ENCODE peak calls at places on chromosomes 12 and 14, in five cellular contexts. R, L, E, H and N are unnamed samples. For H3K4me1, the result is how much of the 10 kb centered on the place peaks cover.

GRCh38 chr12:65882504-65882903 is 58.2 kb downstream of the HMGA2 start:
- DNase-seq in R (no peak), L (no peak), E (no peak), H (no peak), N (no peak)

GRCh38 chr12:78293039-78293686 is 462.5 kb downstream of the NAV3 start:
- DNase-seq in R (no peak), L (no peak), E (no peak), H (no peak), N (no peak)

GRCh38 chr12:102950107-102950949 is 7.1 kb upstream of the ASCL1 start:
- DNase-seq in R (no peak), L (no peak), E (no peak), H (no peak), N (no peak)

GRCh38 chr12:93090768-93091172 is 161.7 kb upstream of the EEA1 start:
- DNase-seq in R (no peak), L (no peak), E (no peak), H (no peak), N (no peak)

GRCh38 chr14:37369446-37369845 is 171.7 kb downstream of the MIPOL1 start:
- DNase-seq in R (no peak), L (no peak), E (no peak), H (no peak), N (no peak)

GRCh38 chr12:120167529-120168095 is 26.9 kb downstream of the GCN1 start:
- DNase-seq in R (no peak), L (no peak), E (no peak), H (no peak), N (no peak)

GRCh38 chr12:2891240-2892053 is 756 bp downstream of the TULP3 start:
- DNase-seq in R (no peak), L (no peak), E (peak), H (no peak), N (peak)

GRCh38 chr12:119082496-119082895 is 96.2 kb upstream of the HSPB8 start:
- DNase-seq in R (no peak), L (peak), E (no peak), H (no peak), N (no peak)

GRCh38 chr14:91947196-91948184 is at the start of gene FBLN5:
- DNase-seq in R (no peak), L (peak), E (peak), H (peak), N (no peak)

GRCh38 chr14:75254381-75254821 is 24.2 kb upstream of the FOS start:
- DNase-seq in R (no peak), L (no peak), E (peak), H (no peak), N (no peak)

GRCh38 chr14:51926449-51926848 is 62.9 kb upstream of the RTRAF start:
- DNase-seq in R (no peak), L (no peak), E (no peak), H (no peak), N (no peak)

GRCh38 chr14:92507174-92507768 is 6.3 kb upstream of the RIN3 start:
- DNase-seq in R (no peak), L (peak), E (no peak), H (no peak), N (no peak)

GRCh38 chr14:64417771-64418125 is 29.6 kb downstream of the MTHFD1 start:
- DNase-seq in R (no peak), L (no peak), E (no peak), H (no peak), N (no peak)

GRCh38 chr12:9951026-9951652 is 19.0 kb upstream of the CLEC2A start:
- DNase-seq in R (no peak), L (no peak), E (no peak), H (no peak), N (no peak)

GRCh38 chr12:122227341-122227740 is 1.5 kb upstream of the DIABLO start:
- DNase-seq in R (peak), L (no peak), E (no peak), H (no peak), N (no peak)

GRCh38 chr12:73159952-73160351 is 887.8 kb downstream of the TRHDE start:
- DNase-seq in R (no peak), L (no peak), E (no peak), H (no peak), N (no peak)

GRCh38 chr12:57549203-57549908 is 488 bp upstream of the KIF5A start:
- DNase-seq in R (no peak), L (no peak), E (no peak), H (no peak), N (no peak)

GRCh38 chr12:124512667-124513296 is 54.6 kb downstream of the NCOR2 start:
- DNase-seq in R (no peak), L (peak), E (peak), H (peak), N (peak)

GRCh38 chr14:33647385-33647786 is 303.5 kb downstream of the EGLN3 start:
- DNase-seq in R (no peak), L (no peak), E (no peak), H (no peak), N (no peak)

GRCh38 chr12:57693659-57694458 is at the start of gene OS9:
- DNase-seq in R (peak), L (peak), E (peak), H (peak), N (peak)

GRCh38 chr14:47332099-47332498 is 343.3 kb downstream of the MDGA2 start:
- DNase-seq in R (no peak), L (no peak), E (no peak), H (no peak), N (no peak)

GRCh38 chr12:120292661-120293531 is at the start of gene RNU4-1:
- DNase-seq in R (peak), L (peak), E (peak), H (peak), N (peak)

GRCh38 chr12:131835616-131836171 is 7.5 kb downstream of the MMP17 start:
- DNase-seq in R (no peak), L (no peak), E (no peak), H (no peak), N (no peak)

DNA sequence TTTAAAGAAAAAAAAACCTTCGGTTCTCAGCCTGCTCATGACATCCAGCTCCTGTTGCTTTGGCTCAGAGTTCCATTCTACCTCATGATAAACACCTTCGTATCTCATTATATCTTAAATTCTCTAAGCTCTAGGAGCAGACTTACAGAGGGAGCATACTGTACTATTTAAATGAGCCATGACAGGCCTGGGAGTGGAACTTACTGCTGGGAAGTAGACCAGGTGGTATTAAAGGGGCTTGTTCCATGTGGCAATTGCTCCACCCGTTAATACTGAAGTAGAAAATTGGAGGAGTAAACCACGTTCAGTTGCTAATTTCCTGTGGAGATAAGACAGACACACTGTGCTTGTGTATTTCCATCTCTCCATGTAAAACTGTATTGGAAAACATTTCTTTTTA is 288.3 kb downstream of the FBXL14 start:
- DNase-seq in R (no peak), L (no peak), E (no peak), H (no peak), N (no peak)
- H3K27ac ChIP-seq in R (no peak), L (peak), E (peak), H (peak), N (no peak)

GRCh38 chr14:68939424-68939892 is 39.6 kb downstream of the ACTN1 start:
- DNase-seq in R (no peak), L (no peak), E (no peak), H (no peak), N (no peak)
- H3K4me1 ChIP-seq in R (under half), L (under half), E (half or more), H (under half), N (half or more)

GRCh38 chr12:87660987-87661769 is 368.0 kb downstream of the C12orf50 start:
- DNase-seq in R (no peak), L (no peak), E (no peak), H (no peak), N (no peak)

GRCh38 chr12:87661770-87662402 is 367.3 kb downstream of the C12orf50 start:
- DNase-seq in R (no peak), L (no peak), E (no peak), H (no peak), N (no peak)

GRCh38 chr12:87652026-87652425 is 377.2 kb downstream of the C12orf50 start:
- DNase-seq in R (no peak), L (no peak), E (no peak), H (no peak), N (no peak)

GRCh38 chr12:87656311-87656710 is 372.9 kb downstream of the C12orf50 start:
- DNase-seq in R (no peak), L (no peak), E (no peak), H (no peak), N (no peak)
- H3K27ac ChIP-seq in R (no peak), L (no peak), E (no peak), H (no peak), N (no peak)

GRCh38 chr12:89138048-89138852 is 214.1 kb downstream of the DUSP6 start:
- DNase-seq in R (no peak), L (no peak), E (no peak), H (no peak), N (no peak)
- H3K4me1 ChIP-seq in R (under half), L (under half), E (under half), H (under half), N (under half)

GRCh38 chr14:32471183-32471582 is 142.1 kb downstream of the AKAP6 start:
- DNase-seq in R (no peak), L (no peak), E (no peak), H (no peak), N (no peak)

GRCh38 chr14:32470161-32470705 is 141.1 kb downstream of the AKAP6 start:
- DNase-seq in R (no peak), L (no peak), E (no peak), H (no peak), N (no peak)

GRCh38 chr14:32472512-32473472 is 143.7 kb downstream of the AKAP6 start:
- DNase-seq in R (no peak), L (no peak), E (no peak), H (no peak), N (no peak)

GRCh38 chr14:32473476-32473875 is 144.4 kb downstream of the AKAP6 start:
- DNase-seq in R (no peak), L (peak), E (peak), H (no peak), N (no peak)

GRCh38 chr14:32472081-32472480 is 143.0 kb downstream of the AKAP6 start:
- DNase-seq in R (no peak), L (no peak), E (no peak), H (no peak), N (no peak)
- H3K27ac ChIP-seq in R (no peak), L (no peak), E (no peak), H (peak), N (peak)

DNA sequence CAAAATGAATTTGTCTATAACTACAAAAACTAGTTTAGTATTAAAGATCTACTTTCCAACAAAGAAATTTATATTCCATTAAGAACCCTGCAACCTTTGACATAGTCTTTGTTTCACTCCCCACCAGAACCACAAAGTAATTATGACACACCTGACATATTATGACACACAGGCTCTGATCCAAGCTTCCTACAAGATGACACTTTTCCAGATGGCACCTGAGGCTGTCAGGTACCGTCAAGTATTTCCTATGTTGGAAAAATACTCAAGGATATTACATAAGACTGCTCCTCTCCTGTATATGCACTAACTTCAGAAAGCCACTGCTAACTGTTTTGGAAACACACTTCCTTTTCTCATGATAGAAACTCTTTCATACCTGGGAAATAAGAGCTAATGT is 38.9 kb downstream of the STXBP6 start:
- DNase-seq in R (no peak), L (no peak), E (no peak), H (no peak), N (no peak)
- H3K4me1 ChIP-seq in R (under half), L (under half), E (under half), H (under half), N (under half)

GRCh38 chr12:106271575-106272505 is 24.0 kb upstream of the CKAP4 start:
- DNase-seq in R (no peak), L (no peak), E (no peak), H (no peak), N (no peak)
- H3K27ac ChIP-seq in R (no peak), L (no peak), E (no peak), H (no peak), N (no peak)

GRCh38 chr12:11765817-11766794 is 116.6 kb downstream of the ETV6 start:
- DNase-seq in R (no peak), L (peak), E (no peak), H (no peak), N (no peak)

GRCh38 chr12:11762723-11763326 is 113.4 kb downstream of the ETV6 start:
- DNase-seq in R (no peak), L (no peak), E (no peak), H (no peak), N (no peak)

GRCh38 chr12:11761869-11762567 is 112.5 kb downstream of the ETV6 start:
- DNase-seq in R (no peak), L (no peak), E (no peak), H (no peak), N (no peak)

GRCh38 chr12:11765421-11765816 is 115.9 kb downstream of the ETV6 start:
- DNase-seq in R (no peak), L (no peak), E (no peak), H (no peak), N (no peak)

DNA sequence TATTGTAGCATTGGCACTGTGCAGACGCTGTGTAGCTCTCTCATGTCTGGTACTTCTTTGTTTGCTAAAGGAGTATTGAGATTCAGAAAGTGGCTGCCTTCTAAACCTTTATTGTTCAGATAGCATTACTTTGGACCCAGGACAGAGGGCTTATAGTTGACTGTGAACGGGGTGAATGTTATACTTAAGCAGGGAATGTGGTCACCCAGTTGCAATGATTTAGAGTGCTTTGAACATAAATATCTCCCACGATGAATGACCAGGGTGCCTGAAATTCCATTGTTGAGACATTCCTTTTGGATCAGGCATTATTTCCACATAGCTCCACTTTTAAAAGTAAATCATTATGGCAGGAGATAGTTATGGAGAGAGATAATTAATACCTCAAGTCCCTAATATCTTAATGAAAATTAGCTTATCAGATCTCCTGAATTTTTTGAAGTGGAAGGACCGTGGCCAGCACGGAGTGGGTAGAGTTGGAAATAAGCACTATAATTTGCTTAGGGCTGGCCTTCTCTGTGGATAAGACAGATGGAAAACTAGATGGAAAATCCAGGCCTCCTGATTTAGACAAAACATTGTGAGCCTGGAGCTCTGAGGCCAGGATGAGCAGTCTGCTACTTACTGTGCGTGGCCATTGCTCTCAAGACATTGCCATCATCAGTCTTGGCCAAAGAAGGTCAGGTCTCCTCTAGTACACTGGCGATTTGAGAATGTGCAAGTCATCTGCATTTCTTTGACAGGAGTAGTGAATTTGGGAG is 114.5 kb downstream of the ETV6 start:
- DNase-seq in R (no peak), L (no peak), E (no peak), H (no peak), N (no peak)
- H3K4me1 ChIP-seq in R (under half), L (under half), E (under half), H (under half), N (half or more)